ENCODE peak calls at places on chromosomes 11 and 22, in seven cellular contexts. Z is WTC11; S is stimulated activated CD4-positive, alpha-beta T cell treated with anti-CD3 and anti-CD28 coated beads, Interleukin-15, amount 100 ng/mL, for 24 hours; M is stimulated activated CD8-positive, alpha-beta memory T cell treated with anti-CD3 and anti-CD28 coated beads, Interleukin-4, amount 100 ng/mL, for 1 hour; L is H9; Q is EH; F is mucosa of descending colon. P is an unnamed sample.

GRCh38 chr11:11789735-11790369 is 51.9 kb upstream of the USP47 start:
- DNase-seq in Z (no peak), S (peak), M (peak), L (no peak), Q (peak), F (no peak), P (no peak)

GRCh38 chr22:24402460-24403192 is 24.8 kb upstream of the ADORA2A start:
- DNase-seq in Z (no peak), S (no peak), M (no peak), L (no peak), Q (peak), F (peak), P (peak)

GRCh38 chr11:63543711-63544110 is 7.1 kb downstream of the PLAAT4 start:
- DNase-seq in Z (no peak), S (no peak), M (no peak), L (no peak), Q (no peak), F (no peak), P (no peak)

GRCh38 chr11:66336234-66337102 is at the start of gene RIN1:
- DNase-seq in Z (peak), S (peak), M (no peak), L (peak), Q (peak), F (peak), P (peak)

GRCh38 chr11:64742087-64742939 is 1.6 kb downstream of the RASGRP2 start:
- DNase-seq in Z (peak), S (peak), M (no peak), L (peak), Q (no peak), F (no peak), P (no peak)

GRCh38 chr11:132649277-132649676 is 883.0 kb downstream of the OPCML start:
- DNase-seq in Z (no peak), S (no peak), M (no peak), L (no peak), Q (no peak), F (no peak), P (no peak)

GRCh38 chr22:36325163-36326031 is 62.4 kb downstream of the MYH9 start:
- DNase-seq in Z (no peak), S (no peak), M (no peak), L (no peak), Q (peak), F (peak), P (no peak)

GRCh38 chr11:11931461-11932055 is 76.9 kb downstream of the DKK3 start:
- DNase-seq in Z (no peak), S (peak), M (no peak), L (no peak), Q (peak), F (no peak), P (peak)

GRCh38 chr11:60905551-60906113 is 753 bp downstream of the PRPF19 start:
- DNase-seq in Z (no peak), S (peak), M (no peak), L (no peak), Q (peak), F (no peak), P (no peak)

GRCh38 chr22:28817919-28818859 is 17.8 kb upstream of the XBP1 start:
- DNase-seq in Z (no peak), S (no peak), M (no peak), L (no peak), Q (no peak), F (peak), P (no peak)

GRCh38 chr11:34261820-34262219 is 96.0 kb downstream of the ABTB2 start:
- DNase-seq in Z (no peak), S (no peak), M (no peak), L (no peak), Q (no peak), F (no peak), P (no peak)

GRCh38 chr22:29216873-29217666 is 11.4 kb downstream of the EMID1 start:
- DNase-seq in Z (no peak), S (no peak), M (no peak), L (peak), Q (peak), F (no peak), P (no peak)

GRCh38 chr22:29879738-29880137 is 3.2 kb upstream of the MTMR3 start:
- DNase-seq in Z (no peak), S (peak), M (no peak), L (no peak), Q (peak), F (no peak), P (no peak)

GRCh38 chr22:42399315-42400271 is 32.6 kb downstream of the NFAM1 start:
- DNase-seq in Z (peak), S (no peak), M (no peak), L (peak), Q (peak), F (peak), P (no peak)

GRCh38 chr22:45389546-45389945 is 23.9 kb downstream of the SMC1B start:
- DNase-seq in Z (no peak), S (no peak), M (no peak), L (no peak), Q (no peak), F (no peak), P (no peak)

GRCh38 chr11:3104961-3105790 is 48.0 kb upstream of the CARS1 start:
- DNase-seq in Z (peak), S (no peak), M (no peak), L (peak), Q (no peak), F (no peak), P (no peak)

GRCh38 chr11:876550-876949 is 33.9 kb downstream of the TSPAN4 start:
- DNase-seq in Z (no peak), S (no peak), M (no peak), L (no peak), Q (no peak), F (no peak), P (no peak)

GRCh38 chr11:46072172-46072964 is 48.9 kb downstream of the PHF21A start:
- DNase-seq in Z (no peak), S (no peak), M (no peak), L (no peak), Q (no peak), F (no peak), P (no peak)

GRCh38 chr11:86119062-86119461 is 50.2 kb upstream of the PICALM start:
- DNase-seq in Z (no peak), S (no peak), M (no peak), L (no peak), Q (peak), F (no peak), P (no peak)

GRCh38 chr11:13304655-13305340 is 27.2 kb downstream of the BMAL1 start:
- DNase-seq in Z (no peak), S (no peak), M (no peak), L (no peak), Q (no peak), F (no peak), P (no peak)